ENCODE peak calls at places on chromosomes 12 and 14, in eight cellular contexts. E is fibroblast of mammary gland, K is AG04450, L is foreskin fibroblast, Y is GM23338, W is lower lobe of right lung, N is BJ, F is cardiac fibroblast. Z is an unnamed sample.

GRCh38 chr14:62882967-62883366 is 162.3 kb downstream of the KCNH5 start:
- DNase-seq in E (no peak), K (no peak), L (no peak), Y (no peak), W (no peak), N (no peak), F (no peak), Z (no peak)

GRCh38 chr12:57896437-57897201 is 44.7 kb upstream of the ATP23 start:
- DNase-seq in E (peak; percentile 75), K (peak; percentile 37), L (peak; percentile 48), Y (peak; percentile 78), W (peak; percentile 78), N (no peak), F (peak; percentile 89), Z (no peak)

GRCh38 chr12:48958049-48958388 is 732 bp upstream of the ARF3 start:
- DNase-seq in E (no peak), K (no peak), L (no peak), Y (no peak), W (no peak), N (no peak), F (no peak), Z (no peak)

GRCh38 chr14:23137221-23138172 is 18.4 kb upstream of the CEBPE start:
- DNase-seq in E (no peak), K (no peak), L (no peak), Y (no peak), W (no peak), N (no peak), F (no peak), Z (no peak)

GRCh38 chr14:101962503-101962874 is 1.9 kb upstream of the DYNC1H1 start:
- DNase-seq in E (peak; percentile 92), K (peak; percentile 74), L (peak; percentile 88), Y (no peak), W (peak; percentile 72), N (no peak), F (peak; percentile 86), Z (no peak)

GRCh38 chr14:23361320-23361719 is 3.7 kb downstream of the EFS start:
- DNase-seq in E (peak; percentile 60), K (no peak), L (peak; percentile 5), Y (no peak), W (no peak), N (no peak), F (peak; percentile 36), Z (peak; percentile 22)

GRCh38 chr12:70724444-70724843 is 87.2 kb upstream of the PTPRB start:
- DNase-seq in E (peak; percentile 18), K (no peak), L (no peak), Y (peak; percentile 64), W (no peak), N (no peak), F (peak; percentile 10), Z (no peak)

GRCh38 chr12:124273630-124274029 is 21.3 kb upstream of the RFLNA start:
- DNase-seq in E (peak; percentile 64), K (no peak), L (peak; percentile 22), Y (peak; percentile 77), W (no peak), N (no peak), F (peak; percentile 45), Z (no peak)

DNA sequence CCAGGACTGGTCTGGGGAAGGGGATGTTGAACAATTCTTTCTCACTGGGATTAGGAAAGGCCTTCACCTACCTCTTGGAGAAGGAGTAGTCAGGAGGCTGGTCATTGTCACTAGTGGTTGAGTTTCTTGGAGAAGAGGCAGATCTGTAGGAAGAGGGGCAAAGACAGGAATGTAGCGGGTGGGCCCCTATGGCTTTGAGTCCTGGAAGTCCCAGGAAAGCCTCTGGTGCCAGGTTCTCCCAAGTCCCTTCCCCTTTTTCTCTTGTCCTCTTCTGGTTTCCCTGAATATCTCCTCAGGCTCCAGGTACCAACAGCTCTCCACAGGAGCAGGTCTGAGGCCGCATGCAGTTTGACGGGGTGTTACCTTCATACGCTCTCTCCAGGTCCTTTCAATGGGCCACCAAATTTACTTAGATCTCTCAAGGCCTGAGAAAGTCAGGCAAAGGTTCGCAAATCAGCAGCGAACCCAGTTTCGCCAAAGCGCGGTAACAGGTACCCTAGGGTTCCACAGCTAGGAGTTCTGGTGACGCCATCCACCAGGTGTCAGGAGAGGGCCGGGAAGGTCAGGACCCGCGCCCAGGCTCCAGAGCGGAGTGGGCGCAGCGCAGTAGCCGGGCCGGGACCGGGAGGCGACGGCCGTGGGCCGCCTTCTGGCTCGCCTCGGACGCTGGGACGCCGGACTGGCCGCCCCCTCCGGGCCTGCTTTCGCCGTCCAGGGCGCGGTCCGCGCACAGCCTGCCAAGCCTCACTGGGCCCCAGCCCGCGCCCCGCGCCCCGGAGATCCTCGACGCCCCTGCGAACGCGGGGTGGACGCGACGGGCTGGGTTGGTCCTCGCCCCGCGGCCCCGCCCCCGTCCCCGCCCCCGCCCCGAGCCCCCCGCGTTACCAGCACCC is 795 bp downstream of the SMAGP start:
- DNase-seq in E (peak; percentile 36), K (no peak), L (no peak), Y (peak; percentile 92), W (peak; percentile 81), N (no peak), F (peak; percentile 54), Z (no peak)
- TF ChIP-seq CTCF in E (peak; percentile 23), K (peak; percentile 34), L (peak; percentile 20), Y (peak; percentile 84), W (peak; percentile 49), N (peak; percentile 34), F (peak; percentile 32), Z (peak; percentile 59)

GRCh38 chr12:83958997-83959396 is 953.6 kb downstream of the SLC6A15 start:
- DNase-seq in E (no peak), K (no peak), L (no peak), Y (no peak), W (no peak), N (no peak), F (no peak), Z (no peak)

GRCh38 chr12:83954071-83954789 is 958.4 kb downstream of the SLC6A15 start:
- DNase-seq in E (no peak), K (no peak), L (no peak), Y (no peak), W (no peak), N (no peak), F (no peak), Z (no peak)

GRCh38 chr12:83960767-83961166 is 951.8 kb downstream of the SLC6A15 start:
- DNase-seq in E (no peak), K (no peak), L (no peak), Y (no peak), W (no peak), N (no peak), F (no peak), Z (no peak)

DNA sequence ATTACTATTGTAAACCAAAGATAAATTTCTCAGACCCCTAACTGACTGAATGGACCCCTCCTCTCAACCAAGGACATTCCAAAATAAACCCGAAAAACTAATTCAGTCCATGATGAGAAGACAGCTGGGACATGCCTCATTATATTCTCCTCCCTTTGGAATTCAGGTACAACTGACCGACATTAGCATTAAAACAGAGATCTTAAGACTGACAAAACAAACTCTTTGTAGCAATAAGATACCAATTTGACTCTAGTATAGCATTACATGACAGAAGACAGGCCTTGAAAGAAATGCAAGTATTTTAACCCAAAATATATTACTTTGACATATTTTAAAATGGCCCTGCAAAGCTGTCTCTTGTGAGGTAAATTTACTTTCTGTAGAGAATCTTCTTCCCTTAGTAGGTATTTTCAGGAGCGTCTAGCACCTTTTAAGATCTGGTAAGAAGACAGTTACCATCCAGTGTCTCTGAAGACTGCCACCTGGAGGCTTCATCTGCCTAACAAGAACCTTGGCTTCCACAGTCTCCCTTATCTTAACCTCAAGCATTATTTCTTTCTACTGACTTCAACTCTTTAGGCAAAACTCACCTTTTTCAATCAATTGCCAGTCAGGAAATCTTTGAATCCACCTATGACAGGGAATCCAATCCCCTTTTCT is 957.5 kb downstream of the SLC6A15 start:
- DNase-seq in E (no peak), K (no peak), L (no peak), Y (peak; percentile 73), W (no peak), N (no peak), F (no peak), Z (no peak)
- H3K4me3 ChIP-seq in E (no peak overlapping the region), K (no peak overlapping the region), L (no peak overlapping the region), Y (no peak overlapping the region), W (no peak overlapping the region), N (no peak overlapping the region), F (no peak overlapping the region), Z (no peak overlapping the region)

GRCh38 chr14:104157303-104157928 is 19.0 kb downstream of the KIF26A start:
- DNase-seq in E (no peak), K (no peak), L (no peak), Y (no peak), W (no peak), N (no peak), F (no peak), Z (no peak)
- TF ChIP-seq CTCF in E (no peak), K (no peak), L (no peak), Y (peak; percentile 42), W (no peak), N (no peak), F (no peak), Z (peak; percentile 11)

GRCh38 chr12:95687937-95688336 is 102.6 kb downstream of the NTN4 start:
- DNase-seq in E (no peak), K (no peak), L (no peak), Y (no peak), W (no peak), N (no peak), F (no peak), Z (no peak)

GRCh38 chr12:95681210-95681765 is 109.3 kb downstream of the NTN4 start:
- DNase-seq in E (no peak), K (no peak), L (no peak), Y (no peak), W (no peak), N (no peak), F (no peak), Z (no peak)

GRCh38 chr12:95678684-95679083 is 111.9 kb downstream of the NTN4 start:
- DNase-seq in E (no peak), K (no peak), L (no peak), Y (no peak), W (no peak), N (no peak), F (no peak), Z (no peak)

GRCh38 chr12:95683418-95683817 is 107.1 kb downstream of the NTN4 start:
- DNase-seq in E (no peak), K (no peak), L (no peak), Y (no peak), W (no peak), N (no peak), F (no peak), Z (no peak)
- H3K4me3 ChIP-seq in E (no peak overlapping the region), K (no peak overlapping the region), L (no peak overlapping the region), Y (no peak overlapping the region), W (no peak overlapping the region), N (no peak overlapping the region), F (no peak overlapping the region), Z (no peak overlapping the region)

DNA sequence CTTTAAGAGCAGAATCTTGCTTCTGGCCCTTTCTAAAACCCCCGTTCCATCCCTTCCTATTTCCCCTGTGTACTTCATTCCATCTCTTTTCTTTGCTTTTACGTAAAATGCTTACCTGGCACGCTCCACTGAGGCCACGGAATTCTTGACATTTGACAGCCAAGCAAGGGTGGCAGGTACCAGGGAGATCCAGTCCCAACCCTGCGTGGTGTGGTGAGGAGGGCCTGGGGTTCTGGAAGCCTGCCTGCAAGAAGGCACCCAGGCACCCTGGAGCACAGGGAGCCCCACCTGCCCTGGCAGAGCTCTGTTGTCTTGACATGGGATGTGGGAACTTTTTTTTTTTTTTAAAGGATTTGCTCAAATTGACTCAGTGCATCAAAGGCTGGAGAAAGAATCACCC is 48.6 kb downstream of the ITPK1 start:
- DNase-seq in E (no peak), K (no peak), L (no peak), Y (no peak), W (no peak), N (no peak), F (no peak), Z (no peak)
- TF ChIP-seq CTCF in E (no peak), K (no peak), L (no peak), Y (no peak), W (no peak), N (no peak), F (no peak), Z (no peak)

GRCh38 chr12:131222271-131223139 is 268.8 kb downstream of the ADGRD1 start:
- DNase-seq in E (no peak), K (no peak), L (no peak), Y (no peak), W (no peak), N (no peak), F (no peak), Z (no peak)
- H3K4me3 ChIP-seq in E (no peak overlapping the region), K (no peak overlapping the region), L (no peak overlapping the region), Y (no peak overlapping the region), W (no peak overlapping the region), N (no peak overlapping the region), F (no peak overlapping the region), Z (peak overlapping the region; percentile 22)

Z was measured in epithelial cell of proximal tubule.